ENCODE peak calls at places on chromosomes 6 and 20, in four cellular contexts. R, E, K and D are unnamed samples.

GRCh38 chr20:23086056-23086551 is at the start of gene CD93:
- DNase-seq in R (peak; percentile 58), E (no peak), K (no peak), D (no peak)

GRCh38 chr6:115729036-115729435 is 331.7 kb downstream of the FRK start:
- DNase-seq in R (no peak), E (no peak), K (no peak), D (no peak)

GRCh38 chr6:17987576-17988421 is at the start of gene KIF13A:
- DNase-seq in R (peak; percentile 80), E (peak; percentile 59), K (peak; percentile 65), D (peak; percentile 78)

GRCh38 chr6:11433860-11434259 is 103.7 kb upstream of the TMEM170B start:
- DNase-seq in R (no peak), E (no peak), K (no peak), D (no peak)

GRCh38 chr6:141598487-141598886 is 534.2 kb upstream of the GJE1 start:
- DNase-seq in R (no peak), E (no peak), K (no peak), D (no peak)

GRCh38 chr6:127946388-127946787 is 45.5 kb upstream of the THEMIS start:
- DNase-seq in R (no peak), E (no peak), K (no peak), D (no peak)

GRCh38 chr20:19047040-19047950 is 165.1 kb upstream of the SLC24A3 start:
- DNase-seq in R (no peak), E (peak; percentile 82), K (peak; percentile 84), D (no peak)

GRCh38 chr6:12313992-12314589 is 23.9 kb downstream of the EDN1 start:
- DNase-seq in R (no peak), E (peak; percentile 53), K (peak; percentile 38), D (no peak)

GRCh38 chr20:46401478-46401860 is 4.9 kb downstream of the ELMO2 start:
- DNase-seq in R (no peak), E (no peak), K (no peak), D (no peak)

GRCh38 chr6:121993362-121993761 is 406.1 kb upstream of the HSF2 start:
- DNase-seq in R (no peak), E (no peak), K (no peak), D (no peak)

GRCh38 chr20:34037767-34038166 is 44.1 kb downstream of the RALY start:
- DNase-seq in R (no peak), E (no peak), K (no peak), D (no peak)

GRCh38 chr6:160992323-160993314 is 1.1 kb downstream of the MAP3K4 start:
- DNase-seq in R (peak; percentile 52), E (peak; percentile 67), K (peak; percentile 51), D (no peak)

GRCh38 chr6:11814819-11815218 is 36.2 kb upstream of the ADTRP start:
- DNase-seq in R (no peak), E (peak; percentile 23), K (no peak), D (no peak)

GRCh38 chr6:36769161-36769675 is 70.0 kb downstream of the CPNE5 start:
- DNase-seq in R (no peak), E (no peak), K (no peak), D (no peak)

GRCh38 chr6:152980656-152981055 is 2.2 kb downstream of the FBXO5 start:
- DNase-seq in R (no peak), E (no peak), K (no peak), D (no peak)

GRCh38 chr6:29967379-29968010 is 25.2 kb downstream of the HLA-A start:
- DNase-seq in R (no peak), E (no peak), K (peak; percentile 75), D (no peak)

GRCh38 chr20:38542994-38543906 is 37.7 kb upstream of the ADIG start:
- DNase-seq in R (no peak), E (no peak), K (no peak), D (no peak)

GRCh38 chr6:150196942-150197745 is 54.3 kb downstream of the PPP1R14C start:
- DNase-seq in R (no peak), E (no peak), K (peak; percentile 51), D (no peak)

GRCh38 chr6:160348209-160348551 is at the start of gene SLC22A3:
- DNase-seq in R (no peak), E (peak; percentile 40), K (peak; percentile 54), D (no peak)

GRCh38 chr20:59042151-59042795 is at the start of gene PRELID3B:
- DNase-seq in R (peak; percentile 55), E (no peak), K (peak; percentile 64), D (no peak)

GRCh38 chr6:23650676-23651075 is 475.3 kb upstream of the NRSN1 start:
- DNase-seq in R (no peak), E (peak; percentile 32), K (peak; percentile 43), D (no peak)

GRCh38 chr6:82415820-82416219 is 52.2 kb downstream of the TPBG start:
- DNase-seq in R (no peak), E (no peak), K (no peak), D (no peak)

GRCh38 chr20:24792641-24793495 is 156.2 kb upstream of the CST7 start:
- DNase-seq in R (no peak), E (no peak), K (no peak), D (no peak)

GRCh38 chr6:47785187-47785586 is 3.4 kb downstream of the OPN5 start:
- DNase-seq in R (no peak), E (no peak), K (no peak), D (no peak)

GRCh38 chr6:17101422-17102257 is at the start of gene STMND1:
- DNase-seq in R (peak; percentile 36), E (peak; percentile 40), K (peak; percentile 83), D (peak; percentile 71)

GRCh38 chr6:22925304-22925835 is 356.0 kb downstream of the HDGFL1 start:
- DNase-seq in R (no peak), E (no peak), K (no peak), D (no peak)

GRCh38 chr20:38387953-38388352 is 41.7 kb downstream of the LBP start:
- DNase-seq in R (no peak), E (no peak), K (no peak), D (no peak)

DNA sequence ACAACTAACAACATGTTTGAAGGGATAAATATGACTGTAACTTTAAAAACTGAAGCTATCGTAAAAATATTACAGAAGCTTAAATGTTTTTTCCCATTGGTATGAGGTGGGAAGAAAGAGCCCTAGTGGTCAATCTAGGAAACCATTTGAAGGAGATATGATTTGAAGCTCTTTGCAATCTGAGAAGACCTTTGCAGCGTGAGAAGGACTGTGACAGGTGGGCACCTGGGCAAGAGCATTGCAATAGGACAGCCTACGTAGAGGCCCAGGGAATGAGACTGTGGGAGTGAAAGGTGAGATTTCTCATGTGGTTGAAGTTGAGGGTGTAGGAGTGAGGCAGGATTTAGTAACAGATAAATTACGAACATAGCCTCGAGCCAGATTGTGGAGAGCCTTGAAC is 108.0 kb upstream of the PDE7B start:
- DNase-seq in R (no peak), E (no peak), K (no peak), D (no peak)
- TF ChIP-seq CTCF in R (no peak), E (no peak), K (no peak), D (peak; percentile 53)

DNA sequence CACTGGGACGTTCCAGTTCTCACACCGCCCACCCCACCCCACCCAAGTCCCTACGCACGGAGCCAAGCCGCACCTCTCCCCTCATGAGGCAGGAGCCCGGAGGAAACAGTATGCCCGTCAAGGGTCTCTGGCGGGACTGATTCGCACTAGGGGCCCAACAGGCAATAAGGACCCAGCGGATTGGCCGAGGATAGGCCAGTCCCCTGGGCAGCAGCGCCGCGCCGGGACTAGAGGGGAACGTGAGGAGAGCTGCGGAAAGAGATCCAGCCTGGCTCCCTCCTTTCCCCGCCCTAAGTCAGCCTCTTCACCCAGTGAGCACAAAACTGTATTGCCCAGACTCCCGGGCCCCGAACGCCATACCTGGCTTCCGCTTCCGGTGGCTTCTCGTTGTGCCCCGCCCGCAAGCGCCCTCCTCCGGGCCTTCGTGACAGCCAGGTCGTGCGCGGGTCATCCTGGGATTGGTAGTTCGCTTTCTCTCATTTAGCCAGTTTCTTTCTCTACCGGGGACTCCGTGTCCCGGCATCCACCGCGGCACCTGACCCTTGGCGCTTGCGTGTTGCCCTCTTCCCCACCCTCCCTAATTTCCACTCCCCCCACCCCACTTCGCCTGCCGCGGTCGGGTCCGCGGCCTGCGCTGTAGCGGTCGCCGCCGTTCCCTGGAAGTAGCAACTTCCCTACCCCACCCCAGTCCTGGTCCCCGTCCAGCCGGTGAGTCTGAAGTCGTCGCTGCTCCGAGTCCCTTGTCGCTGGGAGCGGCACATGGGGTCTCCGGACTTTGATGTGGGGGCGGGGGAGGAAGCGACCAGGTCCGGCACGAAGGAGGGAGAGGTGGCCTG is at the start of gene CSNK2B:
- DNase-seq in R (peak; percentile 98), E (peak; percentile 98), K (peak; percentile 99), D (peak; percentile 97)
- TF ChIP-seq CTCF in R (no peak), E (no peak), K (no peak), D (no peak)

DNA sequence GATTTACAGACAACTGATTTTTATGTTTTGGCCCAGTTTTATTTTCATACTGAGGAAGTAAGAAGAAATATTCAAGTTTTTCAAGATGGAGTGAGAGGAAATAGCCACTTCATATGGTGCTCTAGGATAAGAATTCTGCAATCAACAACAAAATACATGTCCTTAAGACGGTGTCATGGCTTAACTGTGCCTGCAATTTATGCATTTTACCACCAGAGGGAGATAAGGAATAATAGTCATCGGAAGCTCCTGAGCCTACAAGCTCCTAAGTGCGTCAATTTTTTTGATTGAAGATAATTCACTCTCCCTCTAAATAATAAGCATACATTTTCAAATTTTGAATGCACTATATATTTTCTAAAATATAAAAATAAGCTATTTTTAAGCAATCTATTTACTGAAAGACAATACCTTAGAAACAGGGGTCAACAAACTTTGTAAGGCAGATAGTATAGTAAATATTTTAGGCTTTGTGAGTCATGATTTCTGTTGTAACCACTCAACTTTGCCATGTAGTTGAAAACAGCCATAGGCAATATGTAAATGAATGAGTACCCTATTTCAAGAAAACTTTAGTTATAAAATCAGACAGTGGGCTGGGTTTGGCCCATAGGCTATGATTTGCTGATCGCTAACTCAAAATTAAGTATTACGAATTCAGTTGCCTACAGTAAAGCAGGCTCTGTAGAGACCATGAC is 230.9 kb upstream of the DTNBP1 start:
- DNase-seq in R (no peak), E (no peak), K (no peak), D (no peak)
- TF ChIP-seq CTCF in R (peak; percentile 21), E (no peak), K (peak; percentile 40), D (peak; percentile 81)

GRCh38 chr6:70956191-70956450 is 739 bp downstream of the B3GAT2 start:
- DNase-seq in R (no peak), E (no peak), K (no peak), D (no peak)

GRCh38 chr6:70954750-70955149 is 2.1 kb downstream of the B3GAT2 start:
- DNase-seq in R (no peak), E (no peak), K (no peak), D (no peak)

GRCh38 chr6:70956451-70957283 is at the start of gene B3GAT2:
- DNase-seq in R (peak; percentile 40), E (peak; percentile 7), K (no peak), D (peak; percentile 70)

GRCh38 chr6:70957284-70957617 is 391 bp upstream of the B3GAT2 start:
- DNase-seq in R (no peak), E (no peak), K (no peak), D (no peak)

DNA sequence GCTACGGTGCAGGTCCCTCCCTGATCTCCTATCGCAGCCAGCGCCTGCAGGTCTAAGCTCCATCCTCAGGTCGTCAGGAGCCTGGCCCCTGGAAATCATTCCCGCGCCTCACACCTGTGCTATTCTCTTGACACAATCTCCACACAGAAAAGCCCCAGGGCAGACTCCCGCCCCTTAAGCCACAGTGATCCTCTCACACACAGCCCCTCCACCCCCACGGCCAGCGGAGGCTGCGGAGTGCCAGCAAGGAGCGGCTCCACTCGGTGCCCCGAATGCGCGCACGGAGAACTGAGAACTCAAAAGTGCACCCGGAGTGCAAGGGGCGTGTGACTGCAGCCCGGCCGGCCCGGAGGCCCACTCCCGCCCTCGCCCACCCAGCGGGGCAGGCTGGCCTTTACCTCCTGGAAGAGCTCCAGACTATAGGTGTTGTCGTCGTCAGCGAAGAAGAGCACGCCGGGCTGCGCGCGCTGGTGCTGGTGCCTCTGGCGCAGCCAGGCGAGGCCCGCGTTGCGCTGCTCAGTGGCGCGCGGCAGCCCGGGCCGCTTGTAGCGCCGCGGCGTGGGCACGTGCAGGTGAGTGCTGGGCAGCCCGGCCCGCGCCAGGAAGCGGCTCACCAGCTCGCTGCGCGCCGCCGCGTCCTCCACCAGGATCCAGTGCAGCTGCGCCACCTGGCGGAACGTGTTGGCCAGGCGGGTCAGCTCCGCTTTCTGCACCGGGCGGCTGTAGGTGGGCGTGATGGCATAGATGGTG is 1.2 kb downstream of the B3GAT2 start:
- DNase-seq in R (peak; percentile 88), E (peak; percentile 83), K (peak; percentile 86), D (peak; percentile 92)
- TF ChIP-seq CTCF in R (peak; percentile 98), E (peak; percentile 80), K (peak; percentile 87), D (peak; percentile 95)